ENCODE peak calls at places on chromosome 5, in six cellular contexts. One of them, this sample, is unnamed.

GRCh38 chr5:83118471-83118870 is 41.1 kb downstream of the XRCC4 start:
- DNase-seq in gastrocnemius medialis: no peak
- DNase-seq in lung: no peak
- DNase-seq in upper lobe of right lung: no peak
- DNase-seq in PC-3: no peak
- DNase-seq in astrocyte: no peak
- DNase-seq in this sample: no peak

GRCh38 chr5:80959768-80960442 is at the start of gene RASGRF2:
- DNase-seq in gastrocnemius medialis: no peak
- DNase-seq in lung: peak; percentile 36
- DNase-seq in upper lobe of right lung: no peak
- DNase-seq in PC-3: no peak
- DNase-seq in astrocyte: peak; percentile 31
- DNase-seq in this sample: no peak

GRCh38 chr5:154258531-154259217 is 68.1 kb downstream of the GALNT10 start:
- DNase-seq in gastrocnemius medialis: no peak
- DNase-seq in lung: no peak
- DNase-seq in upper lobe of right lung: no peak
- DNase-seq in PC-3: no peak
- DNase-seq in astrocyte: no peak
- DNase-seq in this sample: no peak

GRCh38 chr5:132498152-132498551 is 7.6 kb upstream of the IRF1 start:
- DNase-seq in gastrocnemius medialis: peak; percentile 68
- DNase-seq in lung: no peak
- DNase-seq in upper lobe of right lung: no peak
- DNase-seq in PC-3: peak; percentile 56
- DNase-seq in astrocyte: peak; percentile 29
- DNase-seq in this sample: peak; percentile 84

GRCh38 chr5:172860520-172861443 is 26.7 kb downstream of the ERGIC1 start:
- DNase-seq in gastrocnemius medialis: peak; percentile 99
- DNase-seq in lung: peak; percentile 74
- DNase-seq in upper lobe of right lung: peak; percentile 89
- DNase-seq in PC-3: no peak
- DNase-seq in astrocyte: peak; percentile 45
- DNase-seq in this sample: peak; percentile 88

GRCh38 chr5:118596255-118596654 is 392.1 kb downstream of the DTWD2 start:
- DNase-seq in gastrocnemius medialis: no peak
- DNase-seq in lung: no peak
- DNase-seq in upper lobe of right lung: no peak
- DNase-seq in PC-3: no peak
- DNase-seq in astrocyte: no peak
- DNase-seq in this sample: no peak

GRCh38 chr5:36820900-36821299 is 55.7 kb upstream of the NIPBL start:
- DNase-seq in gastrocnemius medialis: no peak
- DNase-seq in lung: no peak
- DNase-seq in upper lobe of right lung: no peak
- DNase-seq in PC-3: no peak
- DNase-seq in astrocyte: no peak
- DNase-seq in this sample: no peak

GRCh38 chr5:72235725-72236124 is 84.3 kb downstream of the MRPS27 start:
- DNase-seq in gastrocnemius medialis: no peak
- DNase-seq in lung: no peak
- DNase-seq in upper lobe of right lung: no peak
- DNase-seq in PC-3: no peak
- DNase-seq in astrocyte: no peak
- DNase-seq in this sample: no peak

GRCh38 chr5:12023614-12024241 is 119.5 kb upstream of the CTNND2 start:
- DNase-seq in gastrocnemius medialis: no peak
- DNase-seq in lung: no peak
- DNase-seq in upper lobe of right lung: no peak
- DNase-seq in PC-3: peak; percentile 93
- DNase-seq in astrocyte: peak; percentile 25
- DNase-seq in this sample: no peak

GRCh38 chr5:83956386-83956785 is 235.7 kb upstream of the HAPLN1 start:
- DNase-seq in gastrocnemius medialis: no peak
- DNase-seq in lung: no peak
- DNase-seq in upper lobe of right lung: no peak
- DNase-seq in PC-3: no peak
- DNase-seq in astrocyte: peak; percentile 22
- DNase-seq in this sample: no peak

DNA sequence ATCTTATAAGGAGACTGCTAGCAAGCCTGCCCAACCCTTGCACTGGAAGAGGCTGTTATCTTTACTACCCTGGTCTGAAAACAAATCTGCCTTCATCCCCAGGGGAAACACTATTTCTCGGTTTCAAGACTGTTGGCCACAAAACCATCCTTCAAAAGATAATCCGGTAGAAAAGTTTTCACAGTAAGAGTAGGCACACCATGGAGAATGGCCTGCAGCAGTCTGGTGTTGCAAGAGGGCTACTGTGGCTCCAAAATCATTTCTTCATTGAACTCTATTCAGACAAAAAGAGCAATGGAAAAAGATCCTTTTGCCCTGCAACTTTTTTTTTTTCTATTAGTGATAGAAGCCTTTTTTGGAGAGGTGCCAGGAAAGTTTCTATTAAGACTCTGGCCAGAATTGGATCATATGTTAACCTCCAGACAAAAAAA is 163.9 kb downstream of the ARHGEF28 start:
- DNase-seq in gastrocnemius medialis: no peak
- DNase-seq in lung: no peak
- DNase-seq in upper lobe of right lung: no peak
- DNase-seq in PC-3: no peak
- DNase-seq in astrocyte: peak; percentile 14
- DNase-seq in this sample: no peak
- H3K27ac ChIP-seq in gastrocnemius medialis: no peak overlapping the region
- H3K27ac ChIP-seq in lung: no peak overlapping the region
- H3K27ac ChIP-seq in upper lobe of right lung: no peak overlapping the region
- H3K27ac ChIP-seq in PC-3: no peak overlapping the region
- H3K27ac ChIP-seq in astrocyte: no peak overlapping the region
- H3K27ac ChIP-seq in this sample: peak overlapping the region; percentile 87

DNA sequence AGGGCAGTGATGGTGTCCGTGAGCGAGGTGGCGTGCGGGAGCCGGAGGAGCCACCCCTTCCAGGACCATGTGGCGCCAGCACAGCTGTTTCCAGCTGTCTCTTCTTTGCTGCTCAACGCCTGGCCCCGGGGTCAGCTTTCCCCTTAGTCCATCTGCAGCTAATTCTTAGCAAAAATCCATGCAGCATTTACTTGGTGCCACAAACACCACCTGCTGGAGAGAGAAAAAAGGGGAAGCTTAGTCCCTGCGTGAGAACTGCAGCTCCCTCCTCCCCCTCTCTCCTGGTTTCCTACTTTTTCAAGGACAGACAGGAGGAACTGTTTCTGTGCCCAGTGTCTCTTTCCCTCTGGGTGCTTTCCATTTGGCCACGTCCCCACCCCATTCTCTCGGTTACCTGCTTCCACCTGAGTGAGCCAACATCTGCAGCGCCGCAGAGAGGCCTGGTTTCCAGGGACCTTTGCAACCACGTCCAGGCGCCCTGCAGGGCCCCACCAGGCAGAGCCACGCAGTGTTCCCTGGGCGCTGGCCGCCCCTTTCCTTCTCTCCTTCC is 3.4 kb downstream of the SLC6A19 start:
- DNase-seq in gastrocnemius medialis: no peak
- DNase-seq in lung: no peak
- DNase-seq in upper lobe of right lung: no peak
- DNase-seq in PC-3: peak; percentile 44
- DNase-seq in astrocyte: peak; percentile 8
- DNase-seq in this sample: peak; percentile 49
- TF ChIP-seq CTCF in gastrocnemius medialis: no peak
- TF ChIP-seq CTCF in lung: no peak
- TF ChIP-seq CTCF in upper lobe of right lung: peak; percentile 38
- TF ChIP-seq CTCF in PC-3: peak; percentile 52
- TF ChIP-seq CTCF in astrocyte: peak; percentile 28
- TF ChIP-seq CTCF in this sample: peak; percentile 12

DNA sequence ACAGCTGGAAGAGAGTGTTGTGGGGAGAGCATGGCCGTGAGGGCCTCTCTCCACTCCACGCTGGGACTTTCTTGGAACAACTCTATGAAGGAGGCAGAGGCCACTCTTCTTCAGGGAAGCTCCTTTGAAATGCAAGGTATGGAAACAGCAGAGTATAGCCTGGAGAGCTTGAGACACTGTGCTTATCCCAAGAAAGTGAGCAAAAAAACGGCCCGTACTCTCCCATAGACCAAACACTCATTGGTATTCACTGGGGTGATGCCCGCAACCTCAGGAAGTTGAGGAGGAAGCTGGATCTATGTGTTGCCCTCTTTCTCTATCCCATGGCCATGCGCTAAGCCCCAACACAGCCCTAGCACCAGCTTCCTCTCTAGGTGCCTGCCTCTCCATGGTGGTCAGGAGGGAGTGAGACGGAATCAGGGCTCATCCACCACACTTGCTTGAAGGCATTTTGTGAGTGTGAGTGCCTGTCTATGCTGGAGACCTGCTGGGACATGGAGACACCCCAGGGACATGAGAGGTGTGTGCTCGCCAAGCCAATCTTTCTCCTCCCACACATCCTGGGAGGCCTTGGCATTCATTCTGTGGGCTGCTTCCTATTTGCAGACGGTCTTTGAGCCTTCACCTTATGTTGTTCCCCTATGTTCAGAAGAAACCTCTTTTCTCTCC is 616.6 kb downstream of the IRX1 start:
- DNase-seq in gastrocnemius medialis: no peak
- DNase-seq in lung: no peak
- DNase-seq in upper lobe of right lung: no peak
- DNase-seq in PC-3: no peak
- DNase-seq in astrocyte: no peak
- DNase-seq in this sample: no peak
- H3K27me3 ChIP-seq in gastrocnemius medialis: no peaks in the 10 kb centered on the region
- H3K27me3 ChIP-seq in lung: no peaks in the 10 kb centered on the region
- H3K27me3 ChIP-seq in upper lobe of right lung: no peaks in the 10 kb centered on the region
- H3K27me3 ChIP-seq in PC-3: no peaks in the 10 kb centered on the region
- H3K27me3 ChIP-seq in astrocyte: no peaks in the 10 kb centered on the region
- H3K27me3 ChIP-seq in this sample: no peaks in the 10 kb centered on the region

GRCh38 chr5:162221884-162222283 is 154.3 kb downstream of the GABRG2 start:
- DNase-seq in gastrocnemius medialis: no peak
- DNase-seq in lung: no peak
- DNase-seq in upper lobe of right lung: no peak
- DNase-seq in PC-3: no peak
- DNase-seq in astrocyte: no peak
- DNase-seq in this sample: no peak

GRCh38 chr5:162231522-162231921 is 163.9 kb downstream of the GABRG2 start:
- DNase-seq in gastrocnemius medialis: no peak
- DNase-seq in lung: no peak
- DNase-seq in upper lobe of right lung: no peak
- DNase-seq in PC-3: no peak
- DNase-seq in astrocyte: no peak
- DNase-seq in this sample: no peak

GRCh38 chr5:162230348-162230747 is 162.8 kb downstream of the GABRG2 start:
- DNase-seq in gastrocnemius medialis: no peak
- DNase-seq in lung: no peak
- DNase-seq in upper lobe of right lung: no peak
- DNase-seq in PC-3: peak; percentile 13
- DNase-seq in astrocyte: no peak
- DNase-seq in this sample: no peak

GRCh38 chr5:162227075-162227474 is 159.5 kb downstream of the GABRG2 start:
- DNase-seq in gastrocnemius medialis: no peak
- DNase-seq in lung: no peak
- DNase-seq in upper lobe of right lung: no peak
- DNase-seq in PC-3: peak; percentile 25
- DNase-seq in astrocyte: no peak
- DNase-seq in this sample: no peak
- H3K27ac ChIP-seq in gastrocnemius medialis: no peak overlapping the region
- H3K27ac ChIP-seq in lung: no peak overlapping the region
- H3K27ac ChIP-seq in upper lobe of right lung: no peak overlapping the region
- H3K27ac ChIP-seq in PC-3: no peak overlapping the region
- H3K27ac ChIP-seq in astrocyte: no peak overlapping the region
- H3K27ac ChIP-seq in this sample: no peak overlapping the region

GRCh38 chr5:104344809-104345512 is 782.4 kb upstream of the NUDT12 start:
- DNase-seq in gastrocnemius medialis: no peak
- DNase-seq in lung: no peak
- DNase-seq in upper lobe of right lung: no peak
- DNase-seq in PC-3: peak; percentile 97
- DNase-seq in astrocyte: peak; percentile 68
- DNase-seq in this sample: no peak

GRCh38 chr5:104352954-104353353 is 790.4 kb upstream of the NUDT12 start:
- DNase-seq in gastrocnemius medialis: no peak
- DNase-seq in lung: no peak
- DNase-seq in upper lobe of right lung: no peak
- DNase-seq in PC-3: peak; percentile 56
- DNase-seq in astrocyte: no peak
- DNase-seq in this sample: no peak

GRCh38 chr5:104345513-104345823 is 782.9 kb upstream of the NUDT12 start:
- DNase-seq in gastrocnemius medialis: no peak
- DNase-seq in lung: no peak
- DNase-seq in upper lobe of right lung: no peak
- DNase-seq in PC-3: no peak
- DNase-seq in astrocyte: no peak
- DNase-seq in this sample: no peak

GRCh38 chr5:104347119-104347708 is 784.6 kb upstream of the NUDT12 start:
- DNase-seq in gastrocnemius medialis: no peak
- DNase-seq in lung: no peak
- DNase-seq in upper lobe of right lung: no peak
- DNase-seq in PC-3: peak; percentile 61
- DNase-seq in astrocyte: peak; percentile 19
- DNase-seq in this sample: no peak
- TF ChIP-seq CTCF in gastrocnemius medialis: no peak
- TF ChIP-seq CTCF in lung: no peak
- TF ChIP-seq CTCF in upper lobe of right lung: peak; percentile 6
- TF ChIP-seq CTCF in PC-3: peak; percentile 87
- TF ChIP-seq CTCF in astrocyte: peak; percentile 22
- TF ChIP-seq CTCF in this sample: peak; percentile 67

GRCh38 chr5:141320225-141321169 is at the start of gene TAF7:
- DNase-seq in gastrocnemius medialis: peak; percentile 88
- DNase-seq in lung: peak; percentile 90
- DNase-seq in upper lobe of right lung: peak; percentile 97
- DNase-seq in PC-3: peak; percentile 85
- DNase-seq in astrocyte: peak; percentile 81
- DNase-seq in this sample: peak; percentile 90
- H3K27me3 ChIP-seq in gastrocnemius medialis: no peaks in the 10 kb centered on the region
- H3K27me3 ChIP-seq in lung: no peaks in the 10 kb centered on the region
- H3K27me3 ChIP-seq in upper lobe of right lung: no peaks in the 10 kb centered on the region
- H3K27me3 ChIP-seq in PC-3: no peaks in the 10 kb centered on the region
- H3K27me3 ChIP-seq in astrocyte: no peaks in the 10 kb centered on the region
- H3K27me3 ChIP-seq in this sample: no peaks in the 10 kb centered on the region

This sample was measured in RWPE2.